ENCODE peak calls at places on chromosomes 7 and 10, in five cellular contexts. V, L, U, K and J are unnamed samples.

GRCh38 chr7:69992938-69993337 is 394.7 kb downstream of the AUTS2 start:
- DNase-seq in V (no peak), L (no peak), U (no peak), K (no peak), J (no peak)

GRCh38 chr10:131874991-131875451 is 25.8 kb upstream of the PPP2R2D start:
- DNase-seq in V (peak), L (peak), U (peak), K (peak), J (peak)

GRCh38 chr7:127556404-127556803 is 29.0 kb downstream of the GCC1 start:
- DNase-seq in V (no peak), L (no peak), U (no peak), K (no peak), J (no peak)

GRCh38 chr7:116148108-116148507 is 62.2 kb upstream of the TES start:
- DNase-seq in V (no peak), L (no peak), U (no peak), K (no peak), J (no peak)

GRCh38 chr7:69847921-69848612 is 249.8 kb downstream of the AUTS2 start:
- DNase-seq in V (no peak), L (no peak), U (no peak), K (no peak), J (no peak)

GRCh38 chr10:89646833-89647570 is 2.0 kb upstream of the PANK1 start:
- DNase-seq in V (no peak), L (no peak), U (no peak), K (no peak), J (peak)

GRCh38 chr10:5442056-5442989 is 30.0 kb downstream of the NET1 start:
- DNase-seq in V (peak), L (peak), U (peak), K (no peak), J (peak)

GRCh38 chr7:104123786-104124185 is 84.0 kb downstream of the ORC5 start:
- DNase-seq in V (no peak), L (peak), U (no peak), K (no peak), J (peak)

GRCh38 chr10:85863301-85864172 is 503.1 kb downstream of the GRID1 start:
- DNase-seq in V (no peak), L (peak), U (no peak), K (no peak), J (no peak)

GRCh38 chr7:13987395-13987794 is 2.1 kb downstream of the ETV1 start:
- DNase-seq in V (no peak), L (no peak), U (no peak), K (no peak), J (no peak)

GRCh38 chr10:69101451-69102095 is 13.7 kb downstream of the SRGN start:
- DNase-seq in V (no peak), L (peak), U (no peak), K (no peak), J (no peak)

GRCh38 chr10:80411681-80412230 is 3.4 kb downstream of the PRXL2A start:
- DNase-seq in V (no peak), L (no peak), U (no peak), K (no peak), J (no peak)

GRCh38 chr10:34403512-34403911 is 411.6 kb downstream of the PARD3 start:
- DNase-seq in V (no peak), L (peak), U (no peak), K (no peak), J (peak)

GRCh38 chr7:22610871-22611757 is 111.1 kb upstream of the STEAP1B start:
- DNase-seq in V (no peak), L (no peak), U (no peak), K (no peak), J (peak)

GRCh38 chr10:77301305-77301730 is 336.3 kb downstream of the KCNMA1 start:
- DNase-seq in V (no peak), L (peak), U (no peak), K (no peak), J (peak)

GRCh38 chr10:111104811-111105210 is 28.0 kb downstream of the ADRA2A start:
- DNase-seq in V (no peak), L (no peak), U (no peak), K (no peak), J (no peak)